ENCODE peak calls at places on chromosomes 6 and 20, in eight cellular contexts. Q, U, D, I, N, K, C and O are unnamed samples.

GRCh38 chr6:139392834-139393233 is 18.4 kb upstream of the CITED2 start:
- DNase-seq in I (peak), C (no peak), U (no peak), N (no peak), Q (peak), K (no peak), D (no peak), O (peak)

GRCh38 chr6:143974089-143974488 is 34.0 kb downstream of the PLAGL1 start:
- DNase-seq in I (no peak), K (no peak), U (no peak), D (no peak), Q (no peak), C (no peak), N (no peak), O (no peak)

GRCh38 chr6:21109421-21110178 is 484.0 kb upstream of the SOX4 start:
- DNase-seq in C (no peak), I (peak), D (no peak), U (no peak), K (no peak), N (no peak), Q (no peak), O (peak)

GRCh38 chr20:63537525-63538203 is 488 bp upstream of the PTK6 start:
- DNase-seq in N (peak), U (peak), K (peak), I (peak), Q (peak), D (peak), C (peak), O (peak)

GRCh38 chr6:164130151-164130550 is 715.6 kb downstream of the QKI start:
- DNase-seq in C (no peak), D (no peak), I (no peak), Q (no peak), K (no peak), U (no peak), N (no peak), O (no peak)

GRCh38 chr20:25281541-25281991 is 33.7 kb downstream of the PYGB start:
- DNase-seq in I (peak), K (peak), N (no peak), Q (peak), D (no peak), C (peak), U (no peak), O (no peak)

GRCh38 chr20:15257071-15257470 is 919.7 kb upstream of the FLRT3 start:
- DNase-seq in C (no peak), D (no peak), N (no peak), U (no peak), I (no peak), K (no peak), Q (no peak), O (peak)

GRCh38 chr20:23340524-23340923 is 10.1 kb upstream of the NXT1 start:
- DNase-seq in I (no peak), Q (no peak), D (peak), C (peak), U (no peak), N (peak), K (no peak), O (peak)

GRCh38 chr6:32886674-32887383 is 32.8 kb downstream of the PSMB9 start:
- DNase-seq in C (no peak), Q (no peak), N (no peak), K (no peak), I (no peak), U (no peak), D (no peak), O (peak)

GRCh38 chr6:170596426-170596825 is 12.0 kb upstream of the PDCD2 start:
- DNase-seq in Q (no peak), N (no peak), K (no peak), U (no peak), C (no peak), D (no peak), I (no peak), O (no peak)

GRCh38 chr6:112931835-112932234 is 584.7 kb downstream of the RFPL4B start:
- DNase-seq in Q (no peak), N (no peak), D (no peak), K (no peak), U (no peak), C (no peak), I (no peak), O (no peak)

GRCh38 chr6:166032366-166033171 is 135.1 kb downstream of the TBXT start:
- DNase-seq in I (no peak), N (no peak), K (no peak), U (no peak), C (peak), Q (no peak), D (peak), O (no peak)

GRCh38 chr6:37696220-37696840 is 1.4 kb downstream of the MDGA1 start:
- DNase-seq in U (no peak), Q (peak), K (peak), C (no peak), D (no peak), N (no peak), I (peak), O (peak)

GRCh38 chr6:29925341-29926080 is 16.8 kb upstream of the HLA-A start:
- DNase-seq in N (no peak), I (no peak), Q (no peak), C (no peak), D (no peak), U (no peak), K (peak), O (peak)

GRCh38 chr6:160457843-160458242 is 109.7 kb downstream of the SLC22A3 start:
- DNase-seq in N (no peak), I (no peak), Q (no peak), C (no peak), U (no peak), K (no peak), D (no peak), O (no peak)

GRCh38 chr6:16683524-16684194 is 77.6 kb downstream of the ATXN1 start:
- DNase-seq in I (no peak), D (peak), K (no peak), Q (no peak), U (no peak), C (peak), N (peak), O (peak)

GRCh38 chr6:34383171-34383631 is 9.3 kb downstream of the NUDT3 start:
- DNase-seq in C (peak), I (no peak), D (no peak), N (no peak), K (no peak), Q (no peak), U (no peak), O (no peak)

GRCh38 chr6:17987576-17988421 is at the start of gene KIF13A:
- DNase-seq in U (peak), Q (peak), C (peak), I (peak), K (peak), N (peak), D (peak), O (no peak)
- TF ChIP-seq CTCF in U (no peak), Q (no peak), C (no peak), I (peak), K (peak), N (no peak), D (no peak), O (peak)

GRCh38 chr20:58852559-58853271 is at the start of gene GNAS:
- DNase-seq in U (no peak), K (peak), D (peak), I (peak), N (no peak), Q (peak), C (peak), O (peak)
- TF ChIP-seq CTCF in U (no peak), K (peak), D (peak), I (peak), N (peak), Q (peak), C (peak), O (peak)

GRCh38 chr6:87589693-87590416 is at the start of the genes ORC3 and RARS2:
- DNase-seq in C (peak), Q (peak), I (peak), D (peak), N (peak), U (peak), K (peak), O (peak)
- TF ChIP-seq CTCF in C (no peak), Q (no peak), I (no peak), D (no peak), N (no peak), U (no peak), K (no peak), O (no peak)

DNA sequence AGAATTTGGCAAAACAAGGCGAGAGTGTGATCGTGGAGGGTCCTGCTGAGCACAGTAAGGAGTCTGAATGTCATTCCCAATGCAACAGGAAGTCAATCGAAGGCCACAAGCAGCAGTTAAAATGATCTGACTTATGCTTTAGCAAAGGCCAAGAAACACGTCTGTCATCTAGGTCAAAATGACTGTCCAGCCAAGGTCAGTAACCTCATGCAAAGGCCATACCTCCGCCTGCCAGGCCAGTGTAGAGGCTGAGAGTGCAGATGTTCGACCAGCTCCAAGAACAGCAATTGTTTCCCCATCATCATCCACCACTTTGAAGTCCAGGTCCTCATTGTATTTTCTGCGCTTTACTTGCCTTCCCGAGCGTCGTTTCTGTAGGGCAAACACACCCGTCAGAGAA is 105.6 kb downstream of the CHD6 start:
- DNase-seq in N (no peak), K (no peak), I (no peak), Q (no peak), U (no peak), D (no peak), C (no peak), O (no peak)
- TF ChIP-seq CTCF in N (no peak), K (no peak), I (no peak), Q (no peak), U (no peak), D (no peak), C (no peak), O (no peak)

GRCh38 chr20:39066464-39066863 is 104.3 kb downstream of the DHX35 start:
- DNase-seq in Q (no peak), I (no peak), N (no peak), D (no peak), U (no peak), C (no peak), K (no peak), O (no peak)
- TF ChIP-seq CTCF in Q (no peak), I (no peak), N (no peak), D (no peak), U (no peak), C (no peak), K (no peak), O (no peak)

DNA sequence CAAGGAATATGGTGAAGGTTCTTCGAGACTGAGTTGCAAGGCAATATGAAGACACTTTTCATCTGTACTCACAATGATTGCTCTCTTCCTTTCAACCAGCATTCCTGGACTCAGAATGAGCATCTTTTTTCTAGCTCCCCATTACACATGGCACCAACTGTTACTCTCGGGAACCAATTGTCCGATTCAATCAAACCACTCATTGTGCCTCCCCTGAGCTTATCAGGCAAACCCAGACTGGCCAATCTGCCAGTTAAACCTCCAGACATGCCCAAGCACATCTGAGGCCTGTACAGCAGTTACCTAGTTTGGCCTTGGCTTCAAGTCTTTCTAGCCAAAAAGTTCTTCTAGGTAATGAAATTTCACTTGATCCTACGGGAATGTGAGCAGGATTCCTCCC is 164.1 kb downstream of the ID4 start:
- DNase-seq in N (no peak), Q (no peak), U (no peak), I (no peak), D (no peak), C (no peak), K (no peak), O (peak)
- TF ChIP-seq CTCF in N (no peak), Q (no peak), U (no peak), I (no peak), D (no peak), C (no peak), K (no peak), O (no peak)

DNA sequence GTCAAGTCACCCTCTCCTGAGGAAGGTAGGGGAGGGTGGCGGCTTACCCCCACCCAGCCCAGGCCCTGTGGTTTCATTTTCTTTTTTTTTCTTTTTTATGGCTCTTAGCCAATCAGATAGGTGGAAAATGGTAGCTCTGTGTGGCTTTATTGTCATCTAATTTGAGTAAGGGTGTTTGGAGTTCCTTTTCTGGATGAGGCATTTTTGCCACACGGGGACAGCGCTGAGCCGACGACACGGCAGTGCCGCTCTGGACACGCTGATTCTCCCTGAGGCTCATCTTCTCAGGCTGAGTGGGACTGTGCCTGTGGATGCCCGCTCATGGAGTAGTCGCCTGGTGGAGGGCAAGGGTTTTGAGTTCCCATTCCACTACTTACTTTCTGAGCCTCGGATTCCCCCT is 37.6 kb upstream of the ANGPT4 start:
- DNase-seq in N (no peak), C (no peak), K (no peak), I (no peak), D (no peak), U (no peak), Q (no peak), O (peak)
- TF ChIP-seq CTCF in N (no peak), C (no peak), K (no peak), I (no peak), D (no peak), U (no peak), Q (no peak), O (peak)

GRCh38 chr20:16575390-16576140 is 2.3 kb upstream of the KIF16B start:
- DNase-seq in U (no peak), Q (no peak), I (peak), C (no peak), D (no peak), K (no peak), N (no peak), O (no peak)

GRCh38 chr20:16576219-16576618 is 3.0 kb upstream of the KIF16B start:
- DNase-seq in Q (no peak), N (no peak), D (no peak), U (no peak), C (no peak), I (no peak), K (no peak), O (no peak)

GRCh38 chr20:16573011-16573965 is at the start of gene KIF16B:
- DNase-seq in Q (peak), N (peak), U (peak), K (peak), C (peak), D (peak), I (peak), O (peak)

GRCh38 chr20:16571333-16571732 is 1.9 kb downstream of the KIF16B start:
- DNase-seq in I (no peak), U (no peak), N (no peak), C (no peak), Q (no peak), D (no peak), K (no peak), O (peak)

GRCh38 chr20:16574656-16575355 is 1.6 kb upstream of the KIF16B start:
- DNase-seq in K (peak), C (peak), Q (peak), U (no peak), I (peak), N (peak), D (peak), O (peak)
- TF ChIP-seq CTCF in K (no peak), C (no peak), Q (no peak), U (no peak), I (no peak), N (no peak), D (no peak), O (no peak)